ENCODE peak calls at places on chromosomes 16 and 17, in five cellular contexts. One of them, this sample, is unnamed.

GRCh38 chr17:71966459-71967313 is 154.1 kb upstream of the SOX9 start:
- DNase-seq in SJSA1: no peak
- DNase-seq in neural progenitor cell: no peak
- DNase-seq in HCT116: no peak
- DNase-seq in Caco-2: no peak
- DNase-seq in this sample: no peak

GRCh38 chr16:54169112-54169511 is 117.5 kb downstream of the IRX3 start:
- DNase-seq in SJSA1: no peak
- DNase-seq in neural progenitor cell: no peak
- DNase-seq in HCT116: no peak
- DNase-seq in Caco-2: no peak
- DNase-seq in this sample: no peak

GRCh38 chr17:80107231-80108021 is 6.0 kb downstream of the GAA start:
- DNase-seq in SJSA1: peak; percentile 52
- DNase-seq in neural progenitor cell: no peak
- DNase-seq in HCT116: no peak
- DNase-seq in Caco-2: no peak
- DNase-seq in this sample: no peak

GRCh38 chr17:6843241-6843890 is 11.8 kb upstream of the TEKT1 start:
- DNase-seq in SJSA1: no peak
- DNase-seq in neural progenitor cell: peak; percentile 72
- DNase-seq in HCT116: peak; percentile 48
- DNase-seq in Caco-2: no peak
- DNase-seq in this sample: peak; percentile 6

GRCh38 chr17:65434251-65434650 is 127.2 kb downstream of the AXIN2 start:
- DNase-seq in SJSA1: no peak
- DNase-seq in neural progenitor cell: no peak
- DNase-seq in HCT116: no peak
- DNase-seq in Caco-2: peak; percentile 74
- DNase-seq in this sample: no peak

GRCh38 chr16:23557779-23558330 is 328 bp downstream of the UBFD1 start:
- DNase-seq in SJSA1: no peak
- DNase-seq in neural progenitor cell: no peak
- DNase-seq in HCT116: no peak
- DNase-seq in Caco-2: no peak
- DNase-seq in this sample: no peak

GRCh38 chr16:58290861-58291260 is 4.0 kb downstream of the PRSS54 start:
- DNase-seq in SJSA1: no peak
- DNase-seq in neural progenitor cell: no peak
- DNase-seq in HCT116: no peak
- DNase-seq in Caco-2: no peak
- DNase-seq in this sample: no peak

GRCh38 chr17:7889166-7889584 is 586 bp downstream of the CHD3 start:
- DNase-seq in SJSA1: peak; percentile 94
- DNase-seq in neural progenitor cell: peak; percentile 88
- DNase-seq in HCT116: peak; percentile 74
- DNase-seq in Caco-2: no peak
- DNase-seq in this sample: no peak

GRCh38 chr17:29591737-29592624 is 951 bp upstream of the ANKRD13B start:
- DNase-seq in SJSA1: peak; percentile 90
- DNase-seq in neural progenitor cell: peak; percentile 96
- DNase-seq in HCT116: peak; percentile 69
- DNase-seq in Caco-2: peak; percentile 98
- DNase-seq in this sample: peak; percentile 35

GRCh38 chr17:75767881-75768280 is 2.9 kb upstream of the GALK1 start:
- DNase-seq in SJSA1: no peak
- DNase-seq in neural progenitor cell: no peak
- DNase-seq in HCT116: no peak
- DNase-seq in Caco-2: no peak
- DNase-seq in this sample: no peak

GRCh38 chr17:76260220-76260619 is 4.9 kb upstream of the UBALD2 start:
- DNase-seq in SJSA1: no peak
- DNase-seq in neural progenitor cell: no peak
- DNase-seq in HCT116: no peak
- DNase-seq in Caco-2: no peak
- DNase-seq in this sample: no peak

GRCh38 chr16:11325404-11326083 is 19.7 kb upstream of the RMI2 start:
- DNase-seq in SJSA1: no peak
- DNase-seq in neural progenitor cell: no peak
- DNase-seq in HCT116: no peak
- DNase-seq in Caco-2: no peak
- DNase-seq in this sample: no peak

GRCh38 chr17:63523256-63523869 is at the start of gene KCNH6:
- DNase-seq in SJSA1: no peak
- DNase-seq in neural progenitor cell: peak; percentile 55
- DNase-seq in HCT116: no peak
- DNase-seq in Caco-2: no peak
- DNase-seq in this sample: no peak
- H3K4me3 ChIP-seq in SJSA1: no peak within 1 kb of the TSS
- H3K4me3 ChIP-seq in neural progenitor cell: peak within 1 kb of the TSS; percentile 41
- H3K4me3 ChIP-seq in HCT116: no peak within 1 kb of the TSS
- H3K4me3 ChIP-seq in Caco-2: peak within 1 kb of the TSS; percentile 35
- H3K4me3 ChIP-seq in this sample: no peak within 1 kb of the TSS

DNA sequence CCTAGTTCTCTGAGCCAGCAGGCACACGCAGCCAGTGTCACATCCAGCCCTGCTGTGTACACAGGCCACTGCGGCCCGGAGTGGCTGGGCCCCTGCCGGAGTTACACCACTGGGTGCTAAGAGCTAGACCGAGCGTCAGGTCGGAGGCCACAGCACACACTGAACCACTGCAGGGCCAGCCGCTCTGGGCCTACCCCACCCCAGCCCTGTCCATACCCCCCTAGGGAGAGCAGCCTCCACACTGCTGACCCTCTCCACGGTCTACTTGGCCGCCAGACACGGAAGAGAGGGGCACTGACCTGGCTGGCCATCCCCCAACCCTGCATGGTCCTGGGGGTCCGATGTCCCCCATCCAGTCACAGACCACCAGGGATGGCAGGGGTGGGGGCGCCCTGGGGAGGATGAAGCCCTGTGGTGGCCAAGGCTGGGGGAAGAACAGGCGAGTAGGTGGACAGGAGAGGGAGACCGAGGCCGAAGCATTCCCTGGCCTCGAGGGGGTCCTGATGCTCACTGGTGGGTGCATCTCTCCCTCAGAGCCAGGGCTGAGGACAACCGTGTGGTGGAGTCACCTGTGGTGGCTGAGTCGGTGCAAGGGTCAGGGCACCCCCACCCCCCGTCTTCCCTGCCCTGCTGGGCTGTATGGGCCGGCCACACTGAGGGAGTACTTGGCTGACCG is 34.9 kb upstream of the ZC3H18 start:
- DNase-seq in SJSA1: no peak
- DNase-seq in neural progenitor cell: no peak
- DNase-seq in HCT116: no peak
- DNase-seq in Caco-2: no peak
- DNase-seq in this sample: no peak
- H3K4me3 ChIP-seq in SJSA1: no peak overlapping the region
- H3K4me3 ChIP-seq in neural progenitor cell: peak overlapping the region; percentile 49
- H3K4me3 ChIP-seq in HCT116: peak overlapping the region; percentile 59
- H3K4me3 ChIP-seq in Caco-2: no peak overlapping the region
- H3K4me3 ChIP-seq in this sample: peak overlapping the region; percentile 62

GRCh38 chr16:50267651-50268050 is 1.3 kb downstream of the ADCY7 start:
- DNase-seq in SJSA1: no peak
- DNase-seq in neural progenitor cell: no peak
- DNase-seq in HCT116: no peak
- DNase-seq in Caco-2: no peak
- DNase-seq in this sample: no peak
- H3K4me3 ChIP-seq in SJSA1: no peak overlapping the region
- H3K4me3 ChIP-seq in neural progenitor cell: no peak overlapping the region
- H3K4me3 ChIP-seq in HCT116: no peak overlapping the region
- H3K4me3 ChIP-seq in Caco-2: no peak overlapping the region
- H3K4me3 ChIP-seq in this sample: no peak overlapping the region

GRCh38 chr17:50480142-50480764 is 1.6 kb downstream of the RSAD1 start:
- DNase-seq in SJSA1: no peak
- DNase-seq in neural progenitor cell: no peak
- DNase-seq in HCT116: no peak
- DNase-seq in Caco-2: no peak
- DNase-seq in this sample: no peak
- H3K4me3 ChIP-seq in SJSA1: no peak overlapping the region
- H3K4me3 ChIP-seq in neural progenitor cell: no peak overlapping the region
- H3K4me3 ChIP-seq in HCT116: peak overlapping the region; percentile 91
- H3K4me3 ChIP-seq in Caco-2: peak overlapping the region; percentile 70
- H3K4me3 ChIP-seq in this sample: peak overlapping the region; percentile 99

DNA sequence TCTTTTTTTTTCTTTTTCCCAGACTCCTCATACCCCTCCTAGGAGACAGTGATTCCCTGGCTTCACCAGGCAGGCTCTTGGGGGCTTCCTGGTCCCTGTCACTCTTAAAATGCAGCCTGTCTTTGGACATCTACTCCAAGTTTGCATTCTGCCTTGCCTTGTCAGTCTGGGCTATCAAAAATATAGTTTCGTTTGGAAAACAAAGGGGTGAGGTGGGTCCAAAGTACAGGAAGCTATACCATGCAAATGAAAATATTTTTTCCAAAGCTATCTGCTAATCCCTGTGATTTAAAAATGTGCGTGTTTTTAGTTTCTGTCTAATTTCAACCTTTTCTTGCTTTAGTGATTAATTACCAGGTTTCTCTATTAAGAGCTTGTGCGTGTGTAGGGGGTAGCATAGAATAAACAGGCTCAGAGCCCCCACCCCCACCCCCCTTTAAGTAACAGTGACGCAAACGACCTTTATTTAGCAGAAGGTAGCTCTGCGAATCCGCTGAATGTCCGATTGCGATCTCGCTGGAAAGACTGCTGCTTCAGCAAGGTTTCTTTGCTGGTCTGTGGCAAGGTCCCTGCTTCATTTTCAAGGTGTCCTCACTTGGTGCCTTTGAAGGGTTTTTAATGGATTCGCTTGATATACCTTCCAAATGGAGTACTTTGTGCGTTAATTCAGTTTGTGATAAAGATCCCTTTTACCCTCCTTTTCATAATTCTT is 510.2 kb downstream of the WWOX start:
- DNase-seq in SJSA1: no peak
- DNase-seq in neural progenitor cell: no peak
- DNase-seq in HCT116: no peak
- DNase-seq in Caco-2: no peak
- DNase-seq in this sample: no peak
- H3K4me3 ChIP-seq in SJSA1: no peak overlapping the region
- H3K4me3 ChIP-seq in neural progenitor cell: no peak overlapping the region
- H3K4me3 ChIP-seq in HCT116: no peak overlapping the region
- H3K4me3 ChIP-seq in Caco-2: no peak overlapping the region
- H3K4me3 ChIP-seq in this sample: no peak overlapping the region

This sample was measured in SK-N-MC.